ENCODE peak calls at places on chromosome 4, in eight cellular contexts. G is GM12864, Z is upper lobe of right lung, P is OCI-LY7, N is mucosa of descending colon, U is left lung, J is suprapubic skin, R is fibroblast of lung. B is an unnamed sample.

GRCh38 chr4:106160560-106160959 is 155.4 kb downstream of the TBCK start:
- DNase-seq in G (no peak), Z (no peak), P (no peak), N (no peak), U (no peak), J (no peak), R (no peak), B (no peak)

GRCh38 chr4:137375111-137375850 is 157.0 kb downstream of the PCDH18 start:
- DNase-seq in G (no peak), Z (no peak), P (no peak), N (no peak), U (no peak), J (no peak), R (no peak), B (no peak)

GRCh38 chr4:139568206-139568969 is 12.4 kb upstream of the SETD7 start:
- DNase-seq in G (no peak), Z (no peak), P (no peak), N (no peak), U (no peak), J (no peak), R (no peak), B (no peak)

GRCh38 chr4:6779667-6780565 is 2.6 kb upstream of the KIAA0232 start:
- DNase-seq in G (no peak), Z (no peak), P (no peak), N (no peak), U (no peak), J (no peak), R (peak), B (no peak)

GRCh38 chr4:188110036-188110435 is 633 bp upstream of the TRIML2 start:
- DNase-seq in G (no peak), Z (no peak), P (no peak), N (no peak), U (no peak), J (no peak), R (no peak), B (no peak)

GRCh38 chr4:91280551-91281290 is 1023.0 kb upstream of the GRID2 start:
- DNase-seq in G (no peak), Z (no peak), P (no peak), N (no peak), U (no peak), J (no peak), R (no peak), B (no peak)

GRCh38 chr4:13240066-13240465 is 244.1 kb downstream of the RAB28 start:
- DNase-seq in G (no peak), Z (no peak), P (no peak), N (no peak), U (no peak), J (no peak), R (peak), B (no peak)

GRCh38 chr4:87872043-87872442 is 39.3 kb downstream of the MEPE start:
- DNase-seq in G (no peak), Z (no peak), P (no peak), N (no peak), U (no peak), J (no peak), R (no peak), B (no peak)

GRCh38 chr4:15677507-15677988 is 4.1 kb upstream of the FAM200B start:
- DNase-seq in G (no peak), Z (no peak), P (no peak), N (no peak), U (no peak), J (no peak), R (peak), B (no peak)

GRCh38 chr4:44046491-44046890 is 402.1 kb downstream of the KCTD8 start:
- DNase-seq in G (no peak), Z (no peak), P (no peak), N (no peak), U (no peak), J (no peak), R (no peak), B (no peak)

GRCh38 chr4:176753049-176753448 is 39.7 kb downstream of the VEGFC start:
- DNase-seq in G (no peak), Z (no peak), P (no peak), N (no peak), U (no peak), J (no peak), R (peak), B (peak)

GRCh38 chr4:94304365-94304971 is 38.2 kb downstream of the HPGDS start:
- DNase-seq in G (peak), Z (no peak), P (peak), N (no peak), U (no peak), J (no peak), R (peak), B (no peak)

GRCh38 chr4:83709627-83710026 is 173.7 kb downstream of the GPAT3 start:
- DNase-seq in G (no peak), Z (no peak), P (no peak), N (no peak), U (no peak), J (no peak), R (no peak), B (no peak)

GRCh38 chr4:142080960-142081359 is 444.6 kb downstream of the IL15 start:
- DNase-seq in G (no peak), Z (no peak), P (no peak), N (no peak), U (no peak), J (no peak), R (peak), B (no peak)

GRCh38 chr4:70531981-70532380 is 13.6 kb downstream of the AMTN start:
- DNase-seq in G (no peak), Z (no peak), P (peak), N (no peak), U (no peak), J (no peak), R (no peak), B (no peak)

GRCh38 chr4:2093265-2093664 is 34.1 kb downstream of the NAT8L start:
- DNase-seq in G (no peak), Z (no peak), P (no peak), N (no peak), U (no peak), J (no peak), R (no peak), B (peak)

GRCh38 chr4:78167510-78167909 is 110.4 kb downstream of the FRAS1 start:
- DNase-seq in G (no peak), Z (no peak), P (no peak), N (no peak), U (no peak), J (no peak), R (no peak), B (no peak)

GRCh38 chr4:1402516-1403101 is 3.6 kb downstream of the NKX1-1 start:
- DNase-seq in G (no peak), Z (peak), P (no peak), N (no peak), U (peak), J (peak), R (no peak), B (no peak)

GRCh38 chr4:103478729-103479128 is 241.1 kb downstream of the TACR3 start:
- DNase-seq in G (no peak), Z (no peak), P (no peak), N (no peak), U (no peak), J (no peak), R (no peak), B (no peak)

GRCh38 chr4:101753702-101754101 is 36.8 kb upstream of the BANK1 start:
- DNase-seq in G (no peak), Z (no peak), P (no peak), N (no peak), U (no peak), J (no peak), R (peak), B (no peak)

GRCh38 chr4:37685211-37685725 is 908 bp downstream of the RELL1 start:
- DNase-seq in G (no peak), Z (no peak), P (peak), N (no peak), U (no peak), J (no peak), R (peak), B (no peak)

GRCh38 chr4:1779588-1780382 is 13.3 kb upstream of the FGFR3 start:
- DNase-seq in G (no peak), Z (no peak), P (no peak), N (no peak), U (no peak), J (no peak), R (no peak), B (no peak)

GRCh38 chr4:61443813-61444510 is 243.8 kb downstream of the ADGRL3 start:
- DNase-seq in G (no peak), Z (no peak), P (no peak), N (no peak), U (no peak), J (no peak), R (peak), B (no peak)

GRCh38 chr4:111268769-111269414 is 646.0 kb upstream of the PITX2 start:
- DNase-seq in G (peak), Z (no peak), P (no peak), N (no peak), U (no peak), J (no peak), R (peak), B (no peak)

GRCh38 chr4:1802151-1802715 is 9.1 kb downstream of the FGFR3 start:
- DNase-seq in G (no peak), Z (no peak), P (no peak), N (no peak), U (no peak), J (peak), R (no peak), B (no peak)

GRCh38 chr4:128130621-128131020 is 69.5 kb downstream of the LARP1B start:
- DNase-seq in G (no peak), Z (no peak), P (no peak), N (no peak), U (no peak), J (no peak), R (peak), B (no peak)

GRCh38 chr4:26912810-26913209 is 52.2 kb downstream of the STIM2 start:
- DNase-seq in G (no peak), Z (no peak), P (no peak), N (no peak), U (peak), J (no peak), R (no peak), B (no peak)

GRCh38 chr4:77007358-77008230 is 58.0 kb downstream of the SEPTIN11 start:
- DNase-seq in G (no peak), Z (no peak), P (no peak), N (no peak), U (no peak), J (no peak), R (peak), B (no peak)

GRCh38 chr4:39591290-39591689 is 47.4 kb downstream of the SMIM14 start:
- DNase-seq in G (no peak), Z (no peak), P (peak), N (no peak), U (no peak), J (no peak), R (no peak), B (no peak)

GRCh38 chr4:85953651-85954018 is 406.2 kb downstream of the MAPK10 start:
- DNase-seq in G (no peak), Z (no peak), P (no peak), N (no peak), U (no peak), J (no peak), R (peak), B (no peak)

GRCh38 chr4:24770111-24770584 is 25.2 kb upstream of the SOD3 start:
- DNase-seq in G (peak), Z (no peak), P (no peak), N (no peak), U (no peak), J (no peak), R (peak), B (peak)

GRCh38 chr4:124307143-124307542 is 405.4 kb downstream of the ANKRD50 start:
- DNase-seq in G (no peak), Z (no peak), P (no peak), N (no peak), U (no peak), J (no peak), R (no peak), B (no peak)

GRCh38 chr4:1409806-1410425 is 3.7 kb upstream of the NKX1-1 start:
- DNase-seq in G (no peak), Z (peak), P (no peak), N (no peak), U (peak), J (no peak), R (no peak), B (no peak)

GRCh38 chr4:168304744-168305459 is 13.7 kb downstream of the DDX60 start:
- DNase-seq in G (no peak), Z (no peak), P (no peak), N (no peak), U (no peak), J (no peak), R (peak), B (no peak)

GRCh38 chr4:143336828-143337599 is at the start of gene GAB1:
- DNase-seq in G (peak), Z (peak), P (peak), N (peak), U (peak), J (peak), R (peak), B (peak)

GRCh38 chr4:8157944-8158709 is 486 bp downstream of the ABLIM2 start:
- DNase-seq in G (no peak), Z (no peak), P (no peak), N (no peak), U (peak), J (no peak), R (no peak), B (no peak)

GRCh38 chr4:37687175-37687525 is 974 bp upstream of the RELL1 start:
- DNase-seq in G (no peak), Z (no peak), P (no peak), N (no peak), U (no peak), J (no peak), R (no peak), B (no peak)

GRCh38 chr4:180953572-180953971 is 1289.6 kb upstream of the TENM3 start:
- DNase-seq in G (no peak), Z (no peak), P (peak), N (no peak), U (no peak), J (no peak), R (no peak), B (no peak)
- TF ChIP-seq CTCF in G (no peak), Z (no peak), P (peak), N (no peak), U (no peak), J (no peak), R (peak), B (peak)

DNA sequence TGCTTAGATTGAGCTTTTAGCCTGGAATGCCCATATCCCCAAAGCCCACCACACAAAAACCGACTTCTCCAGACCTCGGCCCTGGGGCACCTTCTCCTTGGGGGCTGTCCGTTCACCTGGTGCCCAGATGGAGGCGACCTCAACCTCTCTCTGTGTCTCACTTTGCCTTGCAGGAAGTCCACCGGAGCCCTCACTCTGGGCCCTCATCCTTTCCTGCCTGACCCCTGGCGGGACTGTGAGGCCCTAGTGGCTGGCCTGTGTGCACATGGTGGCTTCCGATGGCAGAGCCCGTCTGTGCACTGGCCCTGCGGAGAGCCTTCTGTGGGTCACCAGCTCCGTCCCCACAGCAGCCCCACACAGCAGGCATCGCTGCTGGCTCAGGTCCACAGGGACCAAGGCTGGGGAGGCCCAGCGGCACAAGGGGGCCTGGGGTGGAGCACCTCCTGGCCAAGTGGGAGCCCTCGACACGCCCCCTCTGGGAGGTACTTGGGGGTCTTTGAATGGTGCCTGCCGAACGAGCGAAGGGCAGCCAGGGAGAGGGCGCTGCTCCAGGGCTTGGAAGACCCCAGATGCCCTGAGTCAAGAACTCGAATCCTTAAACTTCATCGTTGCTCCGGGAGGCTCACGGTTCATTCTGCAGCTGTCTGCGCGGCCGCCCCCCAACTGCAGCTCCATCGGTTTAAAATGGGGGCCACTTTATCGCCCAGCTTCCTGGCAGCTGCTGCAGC is 97.2 kb upstream of the ADRA2C start:
- DNase-seq in G (no peak), Z (no peak), P (no peak), N (no peak), U (peak), J (no peak), R (no peak), B (no peak)
- TF ChIP-seq CTCF in G (no peak), Z (no peak), P (no peak), N (no peak), U (no peak), J (no peak), R (no peak), B (no peak)

DNA sequence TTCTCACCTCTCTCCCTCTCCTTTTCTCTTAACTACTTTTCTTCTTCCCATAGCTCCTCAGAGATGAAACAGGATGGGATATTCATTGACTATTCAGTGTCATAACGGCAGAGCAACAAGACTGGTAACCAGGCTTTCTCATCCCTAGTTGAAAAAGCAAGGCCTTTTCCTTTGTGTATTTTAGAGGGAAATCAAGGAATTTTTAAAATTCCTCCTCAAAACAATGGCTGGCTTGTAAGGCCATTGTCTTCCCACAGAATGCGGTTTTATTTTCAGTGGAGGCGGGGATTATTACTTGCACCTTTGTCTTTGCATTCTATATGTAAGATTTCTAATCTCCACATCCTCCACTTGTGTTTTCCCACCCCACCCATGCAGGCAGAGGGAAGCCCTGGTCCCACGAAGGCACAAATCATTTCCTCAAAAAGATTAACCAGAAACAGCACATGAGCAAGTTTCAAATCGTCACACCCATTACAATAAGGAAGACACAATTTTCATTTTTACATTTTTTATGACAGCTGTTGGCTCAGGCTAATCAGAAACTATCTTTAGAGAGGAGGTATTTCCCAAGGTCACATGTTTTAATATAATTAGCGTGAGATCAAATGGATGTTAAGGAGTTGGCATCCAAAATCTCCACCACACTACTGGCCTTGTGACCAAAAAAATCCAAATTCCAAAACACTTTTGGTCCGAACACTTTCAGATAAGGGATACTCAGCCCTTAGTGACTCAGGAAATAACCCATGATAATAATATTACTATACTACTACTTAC is 53.0 kb upstream of the KDR start:
- DNase-seq in G (no peak), Z (no peak), P (no peak), N (no peak), U (no peak), J (no peak), R (no peak), B (no peak)
- TF ChIP-seq CTCF in G (no peak), Z (no peak), P (no peak), N (no peak), U (no peak), J (no peak), R (no peak), B (no peak)

DNA sequence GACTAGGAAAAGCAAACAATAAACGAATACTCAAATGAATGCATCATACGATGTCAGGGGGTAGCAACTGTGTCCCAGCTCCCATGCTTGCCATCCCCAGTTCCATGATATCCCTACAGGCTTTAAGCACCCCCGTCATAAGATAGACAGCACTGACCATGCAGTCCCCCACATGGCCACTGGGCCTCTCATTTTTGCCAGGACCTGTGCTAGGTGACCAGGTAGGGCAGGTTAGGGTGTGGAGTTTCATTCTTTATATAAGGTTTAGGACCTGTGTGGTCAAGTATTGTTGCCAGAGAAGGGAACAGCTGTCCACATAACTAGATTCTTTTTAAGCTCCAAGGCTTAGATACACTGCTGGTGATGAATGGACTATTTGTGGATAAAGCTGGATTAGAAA is 9.7 kb downstream of the PPEF2 start:
- DNase-seq in G (no peak), Z (no peak), P (no peak), N (no peak), U (no peak), J (no peak), R (no peak), B (no peak)
- TF ChIP-seq CTCF in G (peak), Z (peak), P (no peak), N (no peak), U (no peak), J (no peak), R (peak), B (peak)

DNA sequence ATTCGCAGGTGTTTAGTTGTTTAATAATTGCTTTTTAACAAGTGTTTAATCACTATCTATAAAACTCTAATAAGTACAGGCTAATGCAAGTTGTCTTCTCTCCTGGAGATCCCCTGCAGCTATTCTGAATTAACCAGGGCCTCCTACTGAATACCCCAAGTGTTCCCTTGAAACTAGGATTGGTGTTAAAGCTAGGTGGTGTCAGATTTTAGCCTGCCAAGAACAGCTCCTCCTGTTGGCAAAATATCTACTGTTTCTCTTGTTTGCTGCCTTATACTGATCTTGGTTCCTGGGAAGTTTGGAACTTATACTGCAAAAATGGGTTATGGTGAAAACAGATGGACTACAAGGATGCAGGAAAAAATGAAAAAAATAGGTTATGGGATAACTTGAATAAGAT is 26.1 kb upstream of the TMEM154 start:
- DNase-seq in G (no peak), Z (no peak), P (no peak), N (no peak), U (no peak), J (no peak), R (no peak), B (no peak)
- TF ChIP-seq CTCF in G (no peak), Z (no peak), P (peak), N (no peak), U (no peak), J (no peak), R (no peak), B (no peak)

DNA sequence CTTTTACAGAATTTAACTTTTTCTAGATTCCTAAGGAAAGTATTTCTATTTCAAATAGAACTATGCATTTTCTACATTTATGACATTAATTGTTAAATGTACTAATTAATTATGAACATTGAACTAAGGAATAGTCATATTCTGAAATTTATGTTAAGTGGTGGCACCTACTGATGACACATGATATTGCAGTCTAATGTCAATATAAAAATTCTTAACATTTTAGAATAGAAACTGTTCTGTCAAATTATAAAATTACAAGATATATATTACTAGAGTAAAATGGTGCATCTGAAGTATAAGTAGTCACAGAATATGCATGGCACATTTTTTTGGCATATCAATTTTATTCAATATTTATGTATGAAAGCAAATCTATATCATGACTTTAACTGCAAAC is 40.2 kb upstream of the NDNF start:
- DNase-seq in G (no peak), Z (no peak), P (no peak), N (no peak), U (no peak), J (no peak), R (no peak), B (no peak)
- TF ChIP-seq CTCF in G (peak), Z (peak), P (peak), N (no peak), U (peak), J (peak), R (peak), B (peak)

GRCh38 chr4:52926575-52926974 is 64.5 kb downstream of the RASL11B start:
- DNase-seq in G (no peak), Z (no peak), P (no peak), N (no peak), U (no peak), J (no peak), R (no peak), B (no peak)
- TF ChIP-seq CTCF in G (no peak), Z (no peak), P (no peak), N (no peak), U (no peak), J (no peak), R (no peak), B (no peak)

B was measured in osteocyte.